ENCODE peak calls at places on chromosome 18, in nine cellular contexts. One of them, this sample, is unnamed. For H3K36me3, the result is how much of the 10 kb centered on the place peaks cover.

GRCh38 chr18:2776596-2776995 is 70.2 kb upstream of the EMILIN2 start:
- DNase-seq in bronchial epithelial cell: peak
- DNase-seq in fibroblast of lung: no peak
- DNase-seq in IMR-90: no peak
- DNase-seq in SK-N-SH: no peak
- DNase-seq in OCI-LY7: no peak
- DNase-seq in breast epithelium: no peak
- DNase-seq in GM23338: no peak
- DNase-seq in transverse colon: no peak
- DNase-seq in this sample: no peak

GRCh38 chr18:31555971-31556747 is 35.5 kb upstream of the TTR start:
- DNase-seq in bronchial epithelial cell: peak
- DNase-seq in fibroblast of lung: peak
- DNase-seq in IMR-90: peak
- DNase-seq in SK-N-SH: peak
- DNase-seq in OCI-LY7: peak
- DNase-seq in breast epithelium: no peak
- DNase-seq in GM23338: peak
- DNase-seq in transverse colon: peak
- DNase-seq in this sample: no peak

GRCh38 chr18:40577255-40577654 is 1377.8 kb upstream of the PIK3C3 start:
- DNase-seq in bronchial epithelial cell: no peak
- DNase-seq in fibroblast of lung: peak
- DNase-seq in IMR-90: peak
- DNase-seq in SK-N-SH: no peak
- DNase-seq in OCI-LY7: no peak
- DNase-seq in breast epithelium: no peak
- DNase-seq in GM23338: no peak
- DNase-seq in transverse colon: no peak
- DNase-seq in this sample: no peak

GRCh38 chr18:56563568-56563967 is 74.8 kb downstream of the TXNL1 start:
- DNase-seq in bronchial epithelial cell: no peak
- DNase-seq in fibroblast of lung: no peak
- DNase-seq in IMR-90: no peak
- DNase-seq in SK-N-SH: no peak
- DNase-seq in OCI-LY7: peak
- DNase-seq in breast epithelium: no peak
- DNase-seq in GM23338: peak
- DNase-seq in transverse colon: no peak
- DNase-seq in this sample: no peak

GRCh38 chr18:53710080-53710479 is 514.4 kb downstream of the MBD2 start:
- DNase-seq in bronchial epithelial cell: no peak
- DNase-seq in fibroblast of lung: no peak
- DNase-seq in IMR-90: no peak
- DNase-seq in SK-N-SH: no peak
- DNase-seq in OCI-LY7: no peak
- DNase-seq in breast epithelium: no peak
- DNase-seq in GM23338: no peak
- DNase-seq in transverse colon: no peak
- DNase-seq in this sample: no peak

GRCh38 chr18:24019641-24020331 is 5.2 kb downstream of the TTC39C start:
- DNase-seq in bronchial epithelial cell: no peak
- DNase-seq in fibroblast of lung: peak
- DNase-seq in IMR-90: no peak
- DNase-seq in SK-N-SH: no peak
- DNase-seq in OCI-LY7: peak
- DNase-seq in breast epithelium: no peak
- DNase-seq in GM23338: no peak
- DNase-seq in transverse colon: no peak
- DNase-seq in this sample: no peak

GRCh38 chr18:79944126-79944731 is 7.2 kb downstream of the SLC66A2 start:
- DNase-seq in bronchial epithelial cell: no peak
- DNase-seq in fibroblast of lung: no peak
- DNase-seq in IMR-90: no peak
- DNase-seq in SK-N-SH: no peak
- DNase-seq in OCI-LY7: no peak
- DNase-seq in breast epithelium: peak
- DNase-seq in GM23338: peak
- DNase-seq in transverse colon: peak
- DNase-seq in this sample: peak

GRCh38 chr18:76491436-76491800 is 3.6 kb downstream of the ZNF516 start:
- DNase-seq in bronchial epithelial cell: no peak
- DNase-seq in fibroblast of lung: peak
- DNase-seq in IMR-90: peak
- DNase-seq in SK-N-SH: peak
- DNase-seq in OCI-LY7: peak
- DNase-seq in breast epithelium: peak
- DNase-seq in GM23338: peak
- DNase-seq in transverse colon: peak
- DNase-seq in this sample: peak

GRCh38 chr18:34957119-34957863 is 83.9 kb upstream of the MAPRE2 start:
- DNase-seq in bronchial epithelial cell: no peak
- DNase-seq in fibroblast of lung: peak
- DNase-seq in IMR-90: no peak
- DNase-seq in SK-N-SH: no peak
- DNase-seq in OCI-LY7: no peak
- DNase-seq in breast epithelium: no peak
- DNase-seq in GM23338: peak
- DNase-seq in transverse colon: no peak
- DNase-seq in this sample: no peak

GRCh38 chr18:6920099-6920955 is 190.8 kb downstream of the ARHGAP28 start:
- DNase-seq in bronchial epithelial cell: peak
- DNase-seq in fibroblast of lung: peak
- DNase-seq in IMR-90: peak
- DNase-seq in SK-N-SH: peak
- DNase-seq in OCI-LY7: peak
- DNase-seq in breast epithelium: no peak
- DNase-seq in GM23338: peak
- DNase-seq in transverse colon: peak
- DNase-seq in this sample: no peak

GRCh38 chr18:79657342-79657996 is 22.1 kb upstream of the CTDP1 start:
- DNase-seq in bronchial epithelial cell: no peak
- DNase-seq in fibroblast of lung: no peak
- DNase-seq in IMR-90: no peak
- DNase-seq in SK-N-SH: no peak
- DNase-seq in OCI-LY7: no peak
- DNase-seq in breast epithelium: no peak
- DNase-seq in GM23338: peak
- DNase-seq in transverse colon: no peak
- DNase-seq in this sample: no peak

GRCh38 chr18:65751145-65752085 is 603 bp downstream of the CDH7 start:
- DNase-seq in bronchial epithelial cell: no peak
- DNase-seq in fibroblast of lung: peak
- DNase-seq in IMR-90: no peak
- DNase-seq in SK-N-SH: no peak
- DNase-seq in OCI-LY7: no peak
- DNase-seq in breast epithelium: no peak
- DNase-seq in GM23338: peak
- DNase-seq in transverse colon: no peak
- DNase-seq in this sample: peak

GRCh38 chr18:21458322-21458721 is 142.2 kb downstream of the ESCO1 start:
- DNase-seq in bronchial epithelial cell: no peak
- DNase-seq in fibroblast of lung: no peak
- DNase-seq in IMR-90: no peak
- DNase-seq in SK-N-SH: no peak
- DNase-seq in OCI-LY7: no peak
- DNase-seq in breast epithelium: no peak
- DNase-seq in GM23338: no peak
- DNase-seq in transverse colon: no peak
- DNase-seq in this sample: no peak

GRCh38 chr18:46711444-46711863 is 45.4 kb downstream of the ST8SIA5 start:
- DNase-seq in bronchial epithelial cell: no peak
- DNase-seq in fibroblast of lung: no peak
- DNase-seq in IMR-90: no peak
- DNase-seq in SK-N-SH: peak
- DNase-seq in OCI-LY7: peak
- DNase-seq in breast epithelium: no peak
- DNase-seq in GM23338: peak
- DNase-seq in transverse colon: no peak
- DNase-seq in this sample: no peak

GRCh38 chr18:79429785-79430281 is 34.1 kb downstream of the NFATC1 start:
- DNase-seq in bronchial epithelial cell: no peak
- DNase-seq in fibroblast of lung: no peak
- DNase-seq in IMR-90: no peak
- DNase-seq in SK-N-SH: no peak
- DNase-seq in OCI-LY7: no peak
- DNase-seq in breast epithelium: no peak
- DNase-seq in GM23338: no peak
- DNase-seq in transverse colon: no peak
- DNase-seq in this sample: no peak

GRCh38 chr18:35084494-35085449 is 43.6 kb downstream of the MAPRE2 start:
- DNase-seq in bronchial epithelial cell: no peak
- DNase-seq in fibroblast of lung: peak
- DNase-seq in IMR-90: no peak
- DNase-seq in SK-N-SH: no peak
- DNase-seq in OCI-LY7: no peak
- DNase-seq in breast epithelium: no peak
- DNase-seq in GM23338: no peak
- DNase-seq in transverse colon: no peak
- DNase-seq in this sample: no peak

DNA sequence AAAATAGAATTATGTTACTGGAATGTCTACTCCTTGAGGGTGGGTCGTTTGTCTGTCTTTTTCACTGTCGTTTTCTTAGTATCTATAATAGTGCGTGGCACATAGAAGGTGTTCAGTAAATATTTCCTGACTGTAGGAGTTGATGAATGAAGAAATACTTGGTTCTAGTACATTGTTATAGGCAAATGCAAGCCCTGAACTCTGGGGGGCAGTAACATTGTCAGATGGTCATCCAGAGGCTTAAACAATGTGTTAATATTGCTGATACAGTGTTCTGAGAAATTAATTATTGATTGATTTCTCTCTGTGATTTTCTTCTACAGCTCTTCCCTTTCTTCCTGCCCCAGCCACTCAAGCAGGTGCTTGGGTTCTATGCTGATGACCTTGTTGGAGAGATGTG is 24.4 kb upstream of the THOC1 start:
- DNase-seq in bronchial epithelial cell: no peak
- DNase-seq in fibroblast of lung: no peak
- DNase-seq in IMR-90: no peak
- DNase-seq in SK-N-SH: no peak
- DNase-seq in OCI-LY7: no peak
- DNase-seq in breast epithelium: no peak
- DNase-seq in GM23338: no peak
- DNase-seq in transverse colon: no peak
- DNase-seq in this sample: no peak
- TF ChIP-seq CTCF in bronchial epithelial cell: no peak
- TF ChIP-seq CTCF in fibroblast of lung: peak
- TF ChIP-seq CTCF in IMR-90: peak
- TF ChIP-seq CTCF in SK-N-SH: peak
- TF ChIP-seq CTCF in OCI-LY7: peak
- TF ChIP-seq CTCF in breast epithelium: no peak
- TF ChIP-seq CTCF in GM23338: peak
- TF ChIP-seq CTCF in transverse colon: no peak
- TF ChIP-seq CTCF in this sample: no peak

GRCh38 chr18:9226463-9226862 is 89.9 kb downstream of the ANKRD12 start:
- DNase-seq in bronchial epithelial cell: no peak
- DNase-seq in fibroblast of lung: no peak
- DNase-seq in IMR-90: no peak
- DNase-seq in SK-N-SH: no peak
- DNase-seq in OCI-LY7: no peak
- DNase-seq in breast epithelium: no peak
- DNase-seq in GM23338: no peak
- DNase-seq in transverse colon: no peak
- DNase-seq in this sample: no peak

GRCh38 chr18:9221661-9222060 is 85.1 kb downstream of the ANKRD12 start:
- DNase-seq in bronchial epithelial cell: no peak
- DNase-seq in fibroblast of lung: no peak
- DNase-seq in IMR-90: no peak
- DNase-seq in SK-N-SH: no peak
- DNase-seq in OCI-LY7: no peak
- DNase-seq in breast epithelium: no peak
- DNase-seq in GM23338: no peak
- DNase-seq in transverse colon: no peak
- DNase-seq in this sample: no peak

GRCh38 chr18:9216459-9216858 is 79.9 kb downstream of the ANKRD12 start:
- DNase-seq in bronchial epithelial cell: no peak
- DNase-seq in fibroblast of lung: no peak
- DNase-seq in IMR-90: no peak
- DNase-seq in SK-N-SH: no peak
- DNase-seq in OCI-LY7: no peak
- DNase-seq in breast epithelium: no peak
- DNase-seq in GM23338: no peak
- DNase-seq in transverse colon: no peak
- DNase-seq in this sample: no peak

GRCh38 chr18:9218052-9218451 is 81.5 kb downstream of the ANKRD12 start:
- DNase-seq in bronchial epithelial cell: no peak
- DNase-seq in fibroblast of lung: no peak
- DNase-seq in IMR-90: peak
- DNase-seq in SK-N-SH: no peak
- DNase-seq in OCI-LY7: no peak
- DNase-seq in breast epithelium: no peak
- DNase-seq in GM23338: no peak
- DNase-seq in transverse colon: no peak
- DNase-seq in this sample: no peak

GRCh38 chr18:9221040-9221439 is 84.5 kb downstream of the ANKRD12 start:
- DNase-seq in bronchial epithelial cell: no peak
- DNase-seq in fibroblast of lung: no peak
- DNase-seq in IMR-90: no peak
- DNase-seq in SK-N-SH: no peak
- DNase-seq in OCI-LY7: no peak
- DNase-seq in breast epithelium: no peak
- DNase-seq in GM23338: no peak
- DNase-seq in transverse colon: no peak
- DNase-seq in this sample: no peak
- H3K36me3 ChIP-seq in bronchial epithelial cell: under half
- H3K36me3 ChIP-seq in fibroblast of lung: under half
- H3K36me3 ChIP-seq in IMR-90: under half
- H3K36me3 ChIP-seq in SK-N-SH: half or more
- H3K36me3 ChIP-seq in OCI-LY7: half or more
- H3K36me3 ChIP-seq in breast epithelium: under half
- H3K36me3 ChIP-seq in GM23338: under half
- H3K36me3 ChIP-seq in transverse colon: under half
- H3K36me3 ChIP-seq in this sample: half or more

GRCh38 chr18:50662177-50662576 is 102.3 kb downstream of the MAPK4 start:
- DNase-seq in bronchial epithelial cell: no peak
- DNase-seq in fibroblast of lung: no peak
- DNase-seq in IMR-90: peak
- DNase-seq in SK-N-SH: peak
- DNase-seq in OCI-LY7: peak
- DNase-seq in breast epithelium: no peak
- DNase-seq in GM23338: peak
- DNase-seq in transverse colon: no peak
- DNase-seq in this sample: no peak
- TF ChIP-seq CTCF in bronchial epithelial cell: peak
- TF ChIP-seq CTCF in fibroblast of lung: no peak
- TF ChIP-seq CTCF in IMR-90: peak
- TF ChIP-seq CTCF in SK-N-SH: peak
- TF ChIP-seq CTCF in OCI-LY7: peak
- TF ChIP-seq CTCF in breast epithelium: no peak
- TF ChIP-seq CTCF in GM23338: peak
- TF ChIP-seq CTCF in transverse colon: peak
- TF ChIP-seq CTCF in this sample: no peak

DNA sequence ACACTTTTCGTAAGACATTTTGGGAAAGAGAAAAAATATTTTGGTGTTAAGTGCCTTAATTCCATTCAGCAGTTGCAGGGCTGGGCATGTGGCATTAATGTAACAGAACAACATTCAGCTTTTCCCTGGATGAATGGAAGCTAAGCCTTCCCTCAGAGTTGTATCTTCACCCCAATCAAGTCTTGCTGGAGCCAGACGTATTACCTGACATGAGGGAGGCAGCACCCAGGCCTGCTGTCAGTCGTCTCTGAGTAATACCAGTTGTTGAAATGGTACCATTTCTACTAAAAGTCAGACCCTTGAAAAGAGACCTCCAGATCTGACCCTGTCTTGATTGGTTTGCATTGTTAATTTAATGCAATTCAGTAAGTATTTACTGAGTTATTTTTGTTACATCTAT is 57.5 kb downstream of the MALT1 start:
- DNase-seq in bronchial epithelial cell: no peak
- DNase-seq in fibroblast of lung: no peak
- DNase-seq in IMR-90: no peak
- DNase-seq in SK-N-SH: peak
- DNase-seq in OCI-LY7: no peak
- DNase-seq in breast epithelium: no peak
- DNase-seq in GM23338: no peak
- DNase-seq in transverse colon: no peak
- DNase-seq in this sample: no peak
- H3K36me3 ChIP-seq in bronchial epithelial cell: under half
- H3K36me3 ChIP-seq in fibroblast of lung: under half
- H3K36me3 ChIP-seq in IMR-90: under half
- H3K36me3 ChIP-seq in SK-N-SH: under half
- H3K36me3 ChIP-seq in OCI-LY7: under half
- H3K36me3 ChIP-seq in breast epithelium: under half
- H3K36me3 ChIP-seq in GM23338: under half
- H3K36me3 ChIP-seq in transverse colon: under half
- H3K36me3 ChIP-seq in this sample: under half

This sample was measured in lower lobe of right lung.